ENCODE peak calls at places on chromosomes 1 and 21, in ten cellular contexts. One of them, this sample, is unnamed.

GRCh38 chr21:42448683-42449082 is 45.0 kb downstream of the UBASH3A start:
- DNase-seq in AG09319: no peak
- DNase-seq in lower lobe of right lung: peak; percentile 37
- DNase-seq in ovary: no peak
- DNase-seq in fibroblast of villous mesenchyme: no peak
- DNase-seq in psoas muscle: no peak
- DNase-seq in coronary artery: no peak
- DNase-seq in fibroblast of lung: no peak
- DNase-seq in HFF-Myc: no peak
- DNase-seq in A549: no peak
- DNase-seq in this sample: no peak

GRCh38 chr1:1460540-1461130 is 10.9 kb upstream of the ATAD3B start:
- DNase-seq in AG09319: no peak
- DNase-seq in lower lobe of right lung: no peak
- DNase-seq in ovary: no peak
- DNase-seq in fibroblast of villous mesenchyme: no peak
- DNase-seq in psoas muscle: no peak
- DNase-seq in coronary artery: no peak
- DNase-seq in fibroblast of lung: no peak
- DNase-seq in HFF-Myc: no peak
- DNase-seq in A549: no peak
- DNase-seq in this sample: no peak

GRCh38 chr21:42164064-42164789 is 54.7 kb upstream of the ABCG1 start:
- DNase-seq in AG09319: no peak
- DNase-seq in lower lobe of right lung: peak; percentile 78
- DNase-seq in ovary: no peak
- DNase-seq in fibroblast of villous mesenchyme: no peak
- DNase-seq in psoas muscle: peak; percentile 53
- DNase-seq in coronary artery: no peak
- DNase-seq in fibroblast of lung: peak; percentile 31
- DNase-seq in HFF-Myc: no peak
- DNase-seq in A549: peak; percentile 24
- DNase-seq in this sample: no peak

GRCh38 chr1:29639741-29640427 is 403.6 kb downstream of the PTPRU start:
- DNase-seq in AG09319: no peak
- DNase-seq in lower lobe of right lung: no peak
- DNase-seq in ovary: no peak
- DNase-seq in fibroblast of villous mesenchyme: peak; percentile 28
- DNase-seq in psoas muscle: no peak
- DNase-seq in coronary artery: no peak
- DNase-seq in fibroblast of lung: peak; percentile 22
- DNase-seq in HFF-Myc: peak; percentile 10
- DNase-seq in A549: no peak
- DNase-seq in this sample: peak; percentile 50

GRCh38 chr1:33370286-33370685 is 49.4 kb upstream of the A3GALT2 start:
- DNase-seq in AG09319: no peak
- DNase-seq in lower lobe of right lung: no peak
- DNase-seq in ovary: no peak
- DNase-seq in fibroblast of villous mesenchyme: peak; percentile 48
- DNase-seq in psoas muscle: peak; percentile 56
- DNase-seq in coronary artery: no peak
- DNase-seq in fibroblast of lung: peak; percentile 81
- DNase-seq in HFF-Myc: no peak
- DNase-seq in A549: no peak
- DNase-seq in this sample: peak; percentile 97

GRCh38 chr1:156221986-156222692 is 9.3 kb downstream of the PMF1 start:
- DNase-seq in AG09319: no peak
- DNase-seq in lower lobe of right lung: no peak
- DNase-seq in ovary: no peak
- DNase-seq in fibroblast of villous mesenchyme: no peak
- DNase-seq in psoas muscle: no peak
- DNase-seq in coronary artery: no peak
- DNase-seq in fibroblast of lung: no peak
- DNase-seq in HFF-Myc: no peak
- DNase-seq in A549: no peak
- DNase-seq in this sample: no peak

GRCh38 chr1:92399076-92399475 is 87.6 kb downstream of the GFI1 start:
- DNase-seq in AG09319: no peak
- DNase-seq in lower lobe of right lung: no peak
- DNase-seq in ovary: no peak
- DNase-seq in fibroblast of villous mesenchyme: no peak
- DNase-seq in psoas muscle: no peak
- DNase-seq in coronary artery: no peak
- DNase-seq in fibroblast of lung: no peak
- DNase-seq in HFF-Myc: no peak
- DNase-seq in A549: no peak
- DNase-seq in this sample: no peak

GRCh38 chr21:31914472-31914871 is 41.7 kb downstream of the HUNK start:
- DNase-seq in AG09319: no peak
- DNase-seq in lower lobe of right lung: no peak
- DNase-seq in ovary: no peak
- DNase-seq in fibroblast of villous mesenchyme: no peak
- DNase-seq in psoas muscle: no peak
- DNase-seq in coronary artery: no peak
- DNase-seq in fibroblast of lung: no peak
- DNase-seq in HFF-Myc: no peak
- DNase-seq in A549: no peak
- DNase-seq in this sample: no peak

GRCh38 chr1:96596226-96596625 is 125.4 kb upstream of the PTBP2 start:
- DNase-seq in AG09319: no peak
- DNase-seq in lower lobe of right lung: no peak
- DNase-seq in ovary: no peak
- DNase-seq in fibroblast of villous mesenchyme: peak; percentile 31
- DNase-seq in psoas muscle: peak; percentile 17
- DNase-seq in coronary artery: no peak
- DNase-seq in fibroblast of lung: peak; percentile 11
- DNase-seq in HFF-Myc: peak; percentile 7
- DNase-seq in A549: peak; percentile 20
- DNase-seq in this sample: peak; percentile 16

DNA sequence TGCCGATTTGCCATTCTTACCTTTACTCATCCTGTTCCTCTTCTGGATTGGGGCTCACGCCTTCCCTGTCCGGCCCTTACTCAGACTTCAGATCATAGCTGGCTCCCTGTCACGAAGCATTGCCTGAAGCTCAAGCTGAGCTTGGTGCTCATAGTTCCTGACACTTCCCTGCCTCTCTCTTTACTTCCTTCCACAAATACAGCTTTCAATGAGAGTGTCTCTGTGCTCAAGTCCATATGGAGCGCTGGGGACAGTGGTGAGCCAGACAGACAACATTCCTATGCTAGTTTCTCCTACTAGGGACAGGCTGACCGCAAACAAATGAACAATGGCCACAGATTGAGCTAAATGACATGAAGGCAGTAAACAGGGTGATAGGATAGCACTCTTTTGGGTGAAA is 38.1 kb downstream of the HHAT start:
- DNase-seq in AG09319: no peak
- DNase-seq in lower lobe of right lung: no peak
- DNase-seq in ovary: no peak
- DNase-seq in fibroblast of villous mesenchyme: no peak
- DNase-seq in psoas muscle: no peak
- DNase-seq in coronary artery: no peak
- DNase-seq in fibroblast of lung: no peak
- DNase-seq in HFF-Myc: no peak
- DNase-seq in A549: no peak
- DNase-seq in this sample: no peak
- TF ChIP-seq CTCF in AG09319: no peak
- TF ChIP-seq CTCF in lower lobe of right lung: no peak
- TF ChIP-seq CTCF in ovary: no peak
- TF ChIP-seq CTCF in fibroblast of villous mesenchyme: no peak
- TF ChIP-seq CTCF in psoas muscle: no peak
- TF ChIP-seq CTCF in coronary artery: no peak
- TF ChIP-seq CTCF in fibroblast of lung: no peak
- TF ChIP-seq CTCF in HFF-Myc: no peak
- TF ChIP-seq CTCF in A549: no peak
- TF ChIP-seq CTCF in this sample: no peak

GRCh38 chr1:220217383-220217988 is 54.8 kb downstream of the RAB3GAP2 start:
- DNase-seq in AG09319: no peak
- DNase-seq in lower lobe of right lung: no peak
- DNase-seq in ovary: no peak
- DNase-seq in fibroblast of villous mesenchyme: no peak
- DNase-seq in psoas muscle: no peak
- DNase-seq in coronary artery: no peak
- DNase-seq in fibroblast of lung: no peak
- DNase-seq in HFF-Myc: no peak
- DNase-seq in A549: peak; percentile 15
- DNase-seq in this sample: peak; percentile 10
- TF ChIP-seq CTCF in AG09319: no peak
- TF ChIP-seq CTCF in lower lobe of right lung: peak; percentile 14
- TF ChIP-seq CTCF in ovary: no peak
- TF ChIP-seq CTCF in fibroblast of villous mesenchyme: peak; percentile 33
- TF ChIP-seq CTCF in psoas muscle: no peak
- TF ChIP-seq CTCF in coronary artery: no peak
- TF ChIP-seq CTCF in fibroblast of lung: no peak
- TF ChIP-seq CTCF in HFF-Myc: peak; percentile 21
- TF ChIP-seq CTCF in A549: peak; percentile 43
- TF ChIP-seq CTCF in this sample: peak; percentile 17

GRCh38 chr1:165143437-165144065 is 213.0 kb downstream of the LMX1A start:
- DNase-seq in AG09319: no peak
- DNase-seq in lower lobe of right lung: no peak
- DNase-seq in ovary: no peak
- DNase-seq in fibroblast of villous mesenchyme: no peak
- DNase-seq in psoas muscle: peak; percentile 25
- DNase-seq in coronary artery: no peak
- DNase-seq in fibroblast of lung: no peak
- DNase-seq in HFF-Myc: no peak
- DNase-seq in A549: no peak
- DNase-seq in this sample: peak; percentile 13
- TF ChIP-seq CTCF in AG09319: peak; percentile 59
- TF ChIP-seq CTCF in lower lobe of right lung: peak; percentile 48
- TF ChIP-seq CTCF in ovary: no peak
- TF ChIP-seq CTCF in fibroblast of villous mesenchyme: peak; percentile 63
- TF ChIP-seq CTCF in psoas muscle: peak; percentile 75
- TF ChIP-seq CTCF in coronary artery: no peak
- TF ChIP-seq CTCF in fibroblast of lung: peak; percentile 44
- TF ChIP-seq CTCF in HFF-Myc: peak; percentile 73
- TF ChIP-seq CTCF in A549: peak; percentile 52
- TF ChIP-seq CTCF in this sample: peak; percentile 65

GRCh38 chr1:40760984-40761383 is 22.6 kb upstream of the KCNQ4 start:
- DNase-seq in AG09319: no peak
- DNase-seq in lower lobe of right lung: no peak
- DNase-seq in ovary: no peak
- DNase-seq in fibroblast of villous mesenchyme: no peak
- DNase-seq in psoas muscle: no peak
- DNase-seq in coronary artery: no peak
- DNase-seq in fibroblast of lung: no peak
- DNase-seq in HFF-Myc: no peak
- DNase-seq in A549: no peak
- DNase-seq in this sample: peak; percentile 69

GRCh38 chr1:40766560-40766959 is 17.0 kb upstream of the KCNQ4 start:
- DNase-seq in AG09319: no peak
- DNase-seq in lower lobe of right lung: no peak
- DNase-seq in ovary: no peak
- DNase-seq in fibroblast of villous mesenchyme: no peak
- DNase-seq in psoas muscle: no peak
- DNase-seq in coronary artery: no peak
- DNase-seq in fibroblast of lung: no peak
- DNase-seq in HFF-Myc: no peak
- DNase-seq in A549: no peak
- DNase-seq in this sample: no peak

GRCh38 chr1:40766017-40766416 is 17.6 kb upstream of the KCNQ4 start:
- DNase-seq in AG09319: no peak
- DNase-seq in lower lobe of right lung: no peak
- DNase-seq in ovary: no peak
- DNase-seq in fibroblast of villous mesenchyme: no peak
- DNase-seq in psoas muscle: no peak
- DNase-seq in coronary artery: no peak
- DNase-seq in fibroblast of lung: no peak
- DNase-seq in HFF-Myc: no peak
- DNase-seq in A549: no peak
- DNase-seq in this sample: no peak

GRCh38 chr1:40762144-40762923 is 21.3 kb upstream of the KCNQ4 start:
- DNase-seq in AG09319: no peak
- DNase-seq in lower lobe of right lung: no peak
- DNase-seq in ovary: no peak
- DNase-seq in fibroblast of villous mesenchyme: no peak
- DNase-seq in psoas muscle: no peak
- DNase-seq in coronary artery: no peak
- DNase-seq in fibroblast of lung: no peak
- DNase-seq in HFF-Myc: no peak
- DNase-seq in A549: no peak
- DNase-seq in this sample: no peak

GRCh38 chr1:40763742-40764532 is 19.6 kb upstream of the KCNQ4 start:
- DNase-seq in AG09319: no peak
- DNase-seq in lower lobe of right lung: no peak
- DNase-seq in ovary: no peak
- DNase-seq in fibroblast of villous mesenchyme: no peak
- DNase-seq in psoas muscle: no peak
- DNase-seq in coronary artery: no peak
- DNase-seq in fibroblast of lung: no peak
- DNase-seq in HFF-Myc: no peak
- DNase-seq in A549: no peak
- DNase-seq in this sample: no peak
- TF ChIP-seq CTCF in AG09319: no peak
- TF ChIP-seq CTCF in lower lobe of right lung: no peak
- TF ChIP-seq CTCF in ovary: no peak
- TF ChIP-seq CTCF in fibroblast of villous mesenchyme: no peak
- TF ChIP-seq CTCF in psoas muscle: no peak
- TF ChIP-seq CTCF in coronary artery: no peak
- TF ChIP-seq CTCF in fibroblast of lung: no peak
- TF ChIP-seq CTCF in HFF-Myc: no peak
- TF ChIP-seq CTCF in A549: no peak
- TF ChIP-seq CTCF in this sample: no peak

GRCh38 chr1:152870831-152871730 is 7.0 kb upstream of the SMCP start:
- DNase-seq in AG09319: no peak
- DNase-seq in lower lobe of right lung: no peak
- DNase-seq in ovary: no peak
- DNase-seq in fibroblast of villous mesenchyme: no peak
- DNase-seq in psoas muscle: no peak
- DNase-seq in coronary artery: no peak
- DNase-seq in fibroblast of lung: peak; percentile 10
- DNase-seq in HFF-Myc: no peak
- DNase-seq in A549: peak; percentile 45
- DNase-seq in this sample: peak; percentile 26
- TF ChIP-seq CTCF in AG09319: peak; percentile 59
- TF ChIP-seq CTCF in lower lobe of right lung: no peak
- TF ChIP-seq CTCF in ovary: no peak
- TF ChIP-seq CTCF in fibroblast of villous mesenchyme: peak; percentile 27
- TF ChIP-seq CTCF in psoas muscle: no peak
- TF ChIP-seq CTCF in coronary artery: no peak
- TF ChIP-seq CTCF in fibroblast of lung: peak; percentile 67
- TF ChIP-seq CTCF in HFF-Myc: no peak
- TF ChIP-seq CTCF in A549: peak; percentile 55
- TF ChIP-seq CTCF in this sample: peak; percentile 12

DNA sequence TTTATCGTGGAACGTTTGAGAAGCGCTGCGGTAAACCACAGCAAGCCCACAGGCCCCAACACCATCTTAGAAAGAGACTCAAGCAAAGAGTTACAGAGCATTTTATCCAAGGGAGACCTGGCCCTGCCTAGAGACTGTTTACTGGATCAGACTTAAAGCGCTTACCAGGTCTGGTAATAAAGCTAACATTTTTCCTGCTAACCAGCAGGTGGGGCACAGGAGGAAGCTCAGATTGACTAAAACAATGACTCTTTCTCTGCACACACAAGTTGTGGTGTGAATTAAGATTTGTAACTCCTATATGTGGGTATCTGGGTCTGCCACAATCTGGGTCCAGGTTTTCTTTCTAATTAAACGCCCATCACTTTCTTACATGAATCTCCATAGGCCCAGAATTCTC is 136.5 kb upstream of the ETS2 start:
- DNase-seq in AG09319: no peak
- DNase-seq in lower lobe of right lung: no peak
- DNase-seq in ovary: no peak
- DNase-seq in fibroblast of villous mesenchyme: peak; percentile 48
- DNase-seq in psoas muscle: no peak
- DNase-seq in coronary artery: no peak
- DNase-seq in fibroblast of lung: peak; percentile 37
- DNase-seq in HFF-Myc: no peak
- DNase-seq in A549: peak; percentile 47
- DNase-seq in this sample: no peak
- TF ChIP-seq CTCF in AG09319: peak; percentile 47
- TF ChIP-seq CTCF in lower lobe of right lung: peak; percentile 35
- TF ChIP-seq CTCF in ovary: no peak
- TF ChIP-seq CTCF in fibroblast of villous mesenchyme: peak; percentile 55
- TF ChIP-seq CTCF in psoas muscle: no peak
- TF ChIP-seq CTCF in coronary artery: no peak
- TF ChIP-seq CTCF in fibroblast of lung: peak; percentile 43
- TF ChIP-seq CTCF in HFF-Myc: peak; percentile 47
- TF ChIP-seq CTCF in A549: peak; percentile 37
- TF ChIP-seq CTCF in this sample: peak; percentile 48